ENCODE peak calls at places on chromosomes 3 and 15, in ten cellular contexts. One of them, this sample, is unnamed.
A peak's percentile ranks its signal among the peaks of the same experiment; 100 is the strongest.

GRCh38 chr15:70923311-70924080 is 30.9 kb downstream of the LRRC49 start:
- DNase-seq in NCI-H1092: no peak
- DNase-seq in RPMI8226: no peak
- DNase-seq in kidney glomerular epithelial cell: no peak
- DNase-seq in uterus: no peak
- DNase-seq in psoas muscle: no peak
- DNase-seq in non-pigmented ciliary epithelial cell: no peak
- DNase-seq in stimulated activated CD8-positive, alpha-beta memory T cell treated with anti-CD3 and anti-CD28 coated beads, Interleukin-15, amount 100 ng/mL, for 24 hours: no peak
- DNase-seq in HEK293T: no peak
- DNase-seq in D341Med: no peak
- DNase-seq in this sample: no peak

GRCh38 chr15:37995461-37996347 is 61.3 kb downstream of the TMCO5A start:
- DNase-seq in NCI-H1092: no peak
- DNase-seq in RPMI8226: peak; percentile 54
- DNase-seq in kidney glomerular epithelial cell: peak; percentile 27
- DNase-seq in uterus: peak; percentile 50
- DNase-seq in psoas muscle: peak; percentile 23
- DNase-seq in non-pigmented ciliary epithelial cell: no peak
- DNase-seq in stimulated activated CD8-positive, alpha-beta memory T cell treated with anti-CD3 and anti-CD28 coated beads, Interleukin-15, amount 100 ng/mL, for 24 hours: no peak
- DNase-seq in HEK293T: peak; percentile 15
- DNase-seq in D341Med: no peak
- DNase-seq in this sample: no peak

GRCh38 chr3:57446318-57446841 is 97.8 kb downstream of the DNAH12 start:
- DNase-seq in NCI-H1092: no peak
- DNase-seq in RPMI8226: peak; percentile 7
- DNase-seq in kidney glomerular epithelial cell: no peak
- DNase-seq in uterus: no peak
- DNase-seq in psoas muscle: no peak
- DNase-seq in non-pigmented ciliary epithelial cell: no peak
- DNase-seq in stimulated activated CD8-positive, alpha-beta memory T cell treated with anti-CD3 and anti-CD28 coated beads, Interleukin-15, amount 100 ng/mL, for 24 hours: no peak
- DNase-seq in HEK293T: no peak
- DNase-seq in D341Med: no peak
- DNase-seq in this sample: no peak

GRCh38 chr15:61556037-61556648 is 327.0 kb upstream of the RORA start:
- DNase-seq in NCI-H1092: no peak
- DNase-seq in RPMI8226: no peak
- DNase-seq in kidney glomerular epithelial cell: peak; percentile 65
- DNase-seq in uterus: no peak
- DNase-seq in psoas muscle: no peak
- DNase-seq in non-pigmented ciliary epithelial cell: peak; percentile 80
- DNase-seq in stimulated activated CD8-positive, alpha-beta memory T cell treated with anti-CD3 and anti-CD28 coated beads, Interleukin-15, amount 100 ng/mL, for 24 hours: no peak
- DNase-seq in HEK293T: no peak
- DNase-seq in D341Med: no peak
- DNase-seq in this sample: no peak

GRCh38 chr15:89587955-89588354 is 12.7 kb downstream of the TICRR start:
- DNase-seq in NCI-H1092: no peak
- DNase-seq in RPMI8226: no peak
- DNase-seq in kidney glomerular epithelial cell: no peak
- DNase-seq in uterus: no peak
- DNase-seq in psoas muscle: no peak
- DNase-seq in non-pigmented ciliary epithelial cell: no peak
- DNase-seq in stimulated activated CD8-positive, alpha-beta memory T cell treated with anti-CD3 and anti-CD28 coated beads, Interleukin-15, amount 100 ng/mL, for 24 hours: no peak
- DNase-seq in HEK293T: no peak
- DNase-seq in D341Med: no peak
- DNase-seq in this sample: no peak

GRCh38 chr3:118472586-118472985 is 562.1 kb downstream of the IGSF11 start:
- DNase-seq in NCI-H1092: no peak
- DNase-seq in RPMI8226: no peak
- DNase-seq in kidney glomerular epithelial cell: no peak
- DNase-seq in uterus: no peak
- DNase-seq in psoas muscle: no peak
- DNase-seq in non-pigmented ciliary epithelial cell: no peak
- DNase-seq in stimulated activated CD8-positive, alpha-beta memory T cell treated with anti-CD3 and anti-CD28 coated beads, Interleukin-15, amount 100 ng/mL, for 24 hours: no peak
- DNase-seq in HEK293T: no peak
- DNase-seq in D341Med: no peak
- DNase-seq in this sample: no peak

GRCh38 chr3:81251108-81251507 is 510.3 kb downstream of the GBE1 start:
- DNase-seq in NCI-H1092: no peak
- DNase-seq in RPMI8226: no peak
- DNase-seq in kidney glomerular epithelial cell: no peak
- DNase-seq in uterus: no peak
- DNase-seq in psoas muscle: no peak
- DNase-seq in non-pigmented ciliary epithelial cell: no peak
- DNase-seq in stimulated activated CD8-positive, alpha-beta memory T cell treated with anti-CD3 and anti-CD28 coated beads, Interleukin-15, amount 100 ng/mL, for 24 hours: no peak
- DNase-seq in HEK293T: no peak
- DNase-seq in D341Med: no peak
- DNase-seq in this sample: no peak

GRCh38 chr3:51687472-51688205 is 16.6 kb downstream of the TEX264 start:
- DNase-seq in NCI-H1092: no peak
- DNase-seq in RPMI8226: no peak
- DNase-seq in kidney glomerular epithelial cell: no peak
- DNase-seq in uterus: no peak
- DNase-seq in psoas muscle: no peak
- DNase-seq in non-pigmented ciliary epithelial cell: no peak
- DNase-seq in stimulated activated CD8-positive, alpha-beta memory T cell treated with anti-CD3 and anti-CD28 coated beads, Interleukin-15, amount 100 ng/mL, for 24 hours: no peak
- DNase-seq in HEK293T: no peak
- DNase-seq in D341Med: no peak
- DNase-seq in this sample: no peak

GRCh38 chr15:39908186-39908585 is 11.9 kb downstream of the GPR176 start:
- DNase-seq in NCI-H1092: no peak
- DNase-seq in RPMI8226: no peak
- DNase-seq in kidney glomerular epithelial cell: no peak
- DNase-seq in uterus: no peak
- DNase-seq in psoas muscle: no peak
- DNase-seq in non-pigmented ciliary epithelial cell: peak; percentile 76
- DNase-seq in stimulated activated CD8-positive, alpha-beta memory T cell treated with anti-CD3 and anti-CD28 coated beads, Interleukin-15, amount 100 ng/mL, for 24 hours: no peak
- DNase-seq in HEK293T: no peak
- DNase-seq in D341Med: no peak
- DNase-seq in this sample: no peak

GRCh38 chr3:87307805-87308204 is 31.4 kb upstream of the POU1F1 start:
- DNase-seq in NCI-H1092: no peak
- DNase-seq in RPMI8226: no peak
- DNase-seq in kidney glomerular epithelial cell: no peak
- DNase-seq in uterus: no peak
- DNase-seq in psoas muscle: no peak
- DNase-seq in non-pigmented ciliary epithelial cell: no peak
- DNase-seq in stimulated activated CD8-positive, alpha-beta memory T cell treated with anti-CD3 and anti-CD28 coated beads, Interleukin-15, amount 100 ng/mL, for 24 hours: no peak
- DNase-seq in HEK293T: no peak
- DNase-seq in D341Med: no peak
- DNase-seq in this sample: no peak

GRCh38 chr3:196280689-196281463 is 6.7 kb downstream of the PCYT1A start:
- DNase-seq in NCI-H1092: no peak
- DNase-seq in RPMI8226: no peak
- DNase-seq in kidney glomerular epithelial cell: no peak
- DNase-seq in uterus: no peak
- DNase-seq in psoas muscle: no peak
- DNase-seq in non-pigmented ciliary epithelial cell: no peak
- DNase-seq in stimulated activated CD8-positive, alpha-beta memory T cell treated with anti-CD3 and anti-CD28 coated beads, Interleukin-15, amount 100 ng/mL, for 24 hours: no peak
- DNase-seq in HEK293T: no peak
- DNase-seq in D341Med: no peak
- DNase-seq in this sample: peak; percentile 48

GRCh38 chr3:70726096-70726745 is 413.8 kb upstream of the MDFIC2 start:
- DNase-seq in NCI-H1092: no peak
- DNase-seq in RPMI8226: no peak
- DNase-seq in kidney glomerular epithelial cell: peak; percentile 95
- DNase-seq in uterus: no peak
- DNase-seq in psoas muscle: no peak
- DNase-seq in non-pigmented ciliary epithelial cell: no peak
- DNase-seq in stimulated activated CD8-positive, alpha-beta memory T cell treated with anti-CD3 and anti-CD28 coated beads, Interleukin-15, amount 100 ng/mL, for 24 hours: no peak
- DNase-seq in HEK293T: no peak
- DNase-seq in D341Med: no peak
- DNase-seq in this sample: no peak

GRCh38 chr15:74378853-74379252 is 11.4 kb upstream of the CYP11A1 start:
- DNase-seq in NCI-H1092: no peak
- DNase-seq in RPMI8226: no peak
- DNase-seq in kidney glomerular epithelial cell: peak; percentile 86
- DNase-seq in uterus: peak; percentile 46
- DNase-seq in psoas muscle: no peak
- DNase-seq in non-pigmented ciliary epithelial cell: no peak
- DNase-seq in stimulated activated CD8-positive, alpha-beta memory T cell treated with anti-CD3 and anti-CD28 coated beads, Interleukin-15, amount 100 ng/mL, for 24 hours: no peak
- DNase-seq in HEK293T: no peak
- DNase-seq in D341Med: no peak
- DNase-seq in this sample: peak; percentile 49